ENCODE peak calls at places on chromosomes 11 and 22, in seven cellular contexts. X, B, T, K, P, S and A are unnamed samples. For H3K4me1, the result is how much of the 10 kb centered on the place peaks cover.

GRCh38 chr22:24989135-24989534 is 36.6 kb downstream of the KIAA1671 start:
- DNase-seq in T (no peak), S (no peak), P (no peak), X (no peak), B (no peak), K (no peak), A (no peak)

GRCh38 chr11:61616443-61616842 is 35.6 kb upstream of the SYT7 start:
- DNase-seq in P (peak), X (no peak), K (no peak), B (no peak), S (no peak), T (no peak), A (no peak)

GRCh38 chr11:117822522-117823033 is 2.0 kb downstream of the FXYD2 start:
- DNase-seq in X (no peak), P (no peak), K (peak), B (peak), S (peak), T (peak), A (no peak)

GRCh38 chr11:131977231-131977630 is 606.8 kb downstream of the NTM start:
- DNase-seq in P (peak), B (no peak), S (no peak), K (no peak), T (no peak), X (no peak), A (no peak)

GRCh38 chr11:132351050-132351449 is 980.6 kb downstream of the NTM start:
- DNase-seq in S (no peak), P (no peak), K (no peak), T (peak), X (no peak), B (no peak), A (no peak)

GRCh38 chr11:6654281-6655019 is 1.2 kb downstream of the DCHS1 start:
- DNase-seq in P (no peak), K (peak), X (no peak), T (peak), S (peak), B (no peak), A (no peak)

GRCh38 chr11:7591992-7592391 is 78.2 kb downstream of the PPFIBP2 start:
- DNase-seq in X (no peak), K (no peak), P (no peak), T (no peak), B (no peak), S (no peak), A (no peak)

GRCh38 chr22:41302016-41302767 is 867 bp downstream of the ZC3H7B start:
- DNase-seq in K (peak), P (no peak), T (no peak), B (no peak), X (no peak), S (no peak), A (no peak)

DNA sequence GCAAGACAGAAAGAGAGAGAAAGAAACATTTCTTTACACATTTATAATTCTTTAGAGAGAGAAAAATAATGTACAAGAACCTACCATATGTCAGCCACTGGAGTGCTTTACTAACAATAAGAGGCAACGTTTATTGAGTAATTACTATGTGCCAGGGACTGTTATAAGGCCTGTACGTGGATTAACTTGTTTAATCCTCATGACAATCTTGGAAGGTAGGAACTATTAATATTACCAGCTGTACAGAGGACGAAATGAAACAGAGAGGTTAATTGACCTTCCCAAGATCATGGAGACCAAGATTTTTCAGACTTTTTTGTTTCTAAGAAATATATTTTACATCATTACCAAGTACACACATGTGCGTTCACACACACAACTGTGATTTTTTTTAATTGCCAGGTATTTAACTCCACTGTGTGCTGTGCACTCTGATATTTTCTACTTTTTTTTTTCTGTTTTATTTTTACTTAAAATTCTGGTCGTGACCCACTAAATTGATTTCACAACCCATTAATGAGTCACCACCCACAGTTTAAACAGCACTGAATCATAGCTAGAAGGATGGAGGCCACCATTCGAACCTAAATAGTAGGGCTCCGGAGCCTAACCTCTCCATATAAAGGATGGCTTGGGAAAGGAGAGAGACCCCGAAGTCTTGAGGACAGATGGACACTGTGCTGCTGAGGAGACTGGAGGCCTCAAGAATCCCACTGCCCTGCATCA is 21.4 kb downstream of the CREB3L1 start:
- DNase-seq in K (no peak), T (no peak), S (no peak), P (peak), X (peak), B (no peak), A (no peak)
- H3K4me3 ChIP-seq in K (no peak), T (no peak), S (no peak), P (peak), X (no peak), B (no peak), A (no peak)

GRCh38 chr11:68303982-68304780 is 8.2 kb upstream of the LRP5 start:
- DNase-seq in K (peak), X (no peak), P (no peak), T (peak), B (no peak), S (no peak), A (no peak)
- H3K4me1 ChIP-seq in K (under half), X (under half), P (under half), T (under half), B (under half), S (under half), A (under half)

DNA sequence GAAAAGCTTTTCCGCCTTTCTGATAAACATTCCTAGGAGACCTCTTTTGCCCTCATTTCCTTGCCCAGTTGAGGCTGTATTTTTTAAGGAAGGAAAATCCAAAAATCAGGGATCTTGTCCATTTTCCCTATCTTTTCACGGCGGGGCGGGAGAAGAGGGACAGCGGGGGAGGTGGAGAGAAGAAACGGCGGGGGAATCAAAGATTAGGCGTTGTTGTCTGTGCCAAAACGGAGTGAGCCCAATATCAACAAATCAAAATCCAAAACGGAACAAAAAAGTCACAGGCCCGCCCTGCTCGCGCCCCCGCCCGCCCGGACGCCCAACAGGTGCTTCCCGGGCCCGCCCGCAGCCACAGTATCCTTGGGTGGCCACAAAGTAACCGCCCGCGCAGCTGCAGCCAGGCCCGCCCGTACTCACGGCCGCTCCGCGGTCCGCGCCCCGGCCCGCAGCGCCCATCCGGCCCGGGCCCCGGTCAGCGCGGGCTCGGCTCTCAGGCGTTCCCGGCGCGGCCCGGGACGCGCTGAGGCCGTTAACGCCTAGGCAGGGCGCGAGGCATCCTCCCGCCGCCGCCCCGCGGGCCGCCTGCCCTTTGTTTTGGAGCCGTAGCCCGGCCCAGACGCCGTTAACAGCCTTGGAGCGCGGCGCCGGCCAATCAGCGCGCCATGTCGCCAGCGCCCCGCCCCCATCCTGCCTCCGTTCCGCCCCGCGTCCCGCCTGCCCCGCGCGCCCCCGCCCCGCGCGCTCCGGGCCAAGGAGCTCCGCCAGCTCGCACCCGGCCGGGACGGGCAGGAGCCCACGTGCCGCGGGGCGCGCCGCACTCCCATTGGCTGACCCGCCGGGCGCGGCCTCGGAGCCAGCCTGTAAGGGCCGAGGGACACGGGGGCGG is at the start of gene YPEL1:
- DNase-seq in T (peak), B (peak), X (peak), S (peak), K (peak), P (peak), A (peak)
- TF ChIP-seq POLR2A in T (peak), B (peak), X (peak), S (peak), K (peak), P (peak), A (peak)

GRCh38 chr11:19370100-19370861 is 129.5 kb upstream of the E2F8 start:
- DNase-seq in P (peak), X (no peak), T (no peak), K (no peak), B (no peak), S (peak), A (peak)
- H3K4me3 ChIP-seq in P (no peak), X (no peak), T (no peak), K (no peak), B (no peak), S (no peak), A (no peak)